ENCODE peak calls at places on chromosomes 5 and 9, in five cellular contexts. One of them, this sample, is unnamed.

GRCh38 chr5:144203750-144204596 is 33.3 kb downstream of the KCTD16 start:
- DNase-seq in HFF-Myc: peak
- DNase-seq in brain microvascular endothelial cell: peak
- DNase-seq in IMR-90: peak
- DNase-seq in K562: peak
- DNase-seq in this sample: no peak

GRCh38 chr5:41404757-41405156 is 105.6 kb downstream of the PLCXD3 start:
- DNase-seq in IMR-90: no peak
- DNase-seq in brain microvascular endothelial cell: no peak
- DNase-seq in HFF-Myc: no peak
- DNase-seq in K562: no peak
- DNase-seq in this sample: no peak

GRCh38 chr5:14932902-14933475 is 61.4 kb upstream of the ANKH start:
- DNase-seq in IMR-90: peak
- DNase-seq in K562: no peak
- DNase-seq in brain microvascular endothelial cell: no peak
- DNase-seq in HFF-Myc: no peak
- DNase-seq in this sample: no peak

GRCh38 chr9:2362170-2362569 is 259.4 kb upstream of the VLDLR start:
- DNase-seq in brain microvascular endothelial cell: no peak
- DNase-seq in HFF-Myc: no peak
- DNase-seq in K562: no peak
- DNase-seq in IMR-90: no peak
- DNase-seq in this sample: no peak

GRCh38 chr5:14298126-14298847 is 155.1 kb downstream of the TRIO start:
- DNase-seq in K562: no peak
- DNase-seq in HFF-Myc: no peak
- DNase-seq in IMR-90: peak
- DNase-seq in brain microvascular endothelial cell: no peak
- DNase-seq in this sample: no peak

GRCh38 chr5:77486344-77486962 is 5.7 kb downstream of the WDR41 start:
- DNase-seq in K562: no peak
- DNase-seq in IMR-90: no peak
- DNase-seq in brain microvascular endothelial cell: no peak
- DNase-seq in HFF-Myc: no peak
- DNase-seq in this sample: no peak

GRCh38 chr5:169979871-169980270 is 424 bp downstream of the INSYN2B start:
- DNase-seq in IMR-90: peak
- DNase-seq in HFF-Myc: no peak
- DNase-seq in K562: no peak
- DNase-seq in brain microvascular endothelial cell: no peak
- DNase-seq in this sample: no peak

GRCh38 chr5:76041863-76042262 is 41.3 kb upstream of the SV2C start:
- DNase-seq in K562: no peak
- DNase-seq in IMR-90: no peak
- DNase-seq in brain microvascular endothelial cell: no peak
- DNase-seq in HFF-Myc: no peak
- DNase-seq in this sample: no peak

GRCh38 chr5:33398501-33398900 is 42.3 kb upstream of the TARS1 start:
- DNase-seq in K562: no peak
- DNase-seq in IMR-90: peak
- DNase-seq in brain microvascular endothelial cell: no peak
- DNase-seq in HFF-Myc: no peak
- DNase-seq in this sample: no peak

GRCh38 chr5:1314564-1314982 is 19.7 kb upstream of the TERT start:
- DNase-seq in IMR-90: no peak
- DNase-seq in brain microvascular endothelial cell: no peak
- DNase-seq in K562: no peak
- DNase-seq in HFF-Myc: no peak
- DNase-seq in this sample: no peak

GRCh38 chr9:131017067-131017466 is 8.1 kb downstream of the LAMC3 start:
- DNase-seq in IMR-90: no peak
- DNase-seq in K562: peak
- DNase-seq in brain microvascular endothelial cell: no peak
- DNase-seq in HFF-Myc: no peak
- DNase-seq in this sample: no peak

GRCh38 chr5:159135896-159136531 is 36.3 kb upstream of the EBF1 start:
- DNase-seq in IMR-90: peak
- DNase-seq in HFF-Myc: peak
- DNase-seq in brain microvascular endothelial cell: peak
- DNase-seq in K562: no peak
- DNase-seq in this sample: no peak

GRCh38 chr5:91006708-91007107 is 376.4 kb downstream of the ARRDC3 start:
- DNase-seq in IMR-90: no peak
- DNase-seq in HFF-Myc: no peak
- DNase-seq in brain microvascular endothelial cell: no peak
- DNase-seq in K562: no peak
- DNase-seq in this sample: no peak

GRCh38 chr9:19967567-19968459 is 179.0 kb upstream of the SLC24A2 start:
- DNase-seq in brain microvascular endothelial cell: no peak
- DNase-seq in HFF-Myc: no peak
- DNase-seq in IMR-90: no peak
- DNase-seq in K562: no peak
- DNase-seq in this sample: no peak

GRCh38 chr5:10564838-10565784 is 1.2 kb downstream of the ANKRD33B start:
- DNase-seq in K562: peak
- DNase-seq in brain microvascular endothelial cell: no peak
- DNase-seq in HFF-Myc: no peak
- DNase-seq in IMR-90: no peak
- DNase-seq in this sample: no peak

GRCh38 chr9:114825126-114825525 is 19.3 kb upstream of the TNFSF15 start:
- DNase-seq in brain microvascular endothelial cell: no peak
- DNase-seq in HFF-Myc: no peak
- DNase-seq in IMR-90: no peak
- DNase-seq in K562: no peak
- DNase-seq in this sample: no peak

GRCh38 chr5:31481531-31481930 is 50.4 kb downstream of the DROSHA start:
- DNase-seq in IMR-90: peak
- DNase-seq in HFF-Myc: no peak
- DNase-seq in K562: no peak
- DNase-seq in brain microvascular endothelial cell: no peak
- DNase-seq in this sample: no peak

GRCh38 chr9:12516031-12516430 is 177.2 kb upstream of the TYRP1 start:
- DNase-seq in HFF-Myc: no peak
- DNase-seq in brain microvascular endothelial cell: no peak
- DNase-seq in K562: no peak
- DNase-seq in IMR-90: no peak
- DNase-seq in this sample: no peak

GRCh38 chr5:150122158-150122510 is 33.5 kb downstream of the PDGFRB start:
- DNase-seq in brain microvascular endothelial cell: no peak
- DNase-seq in K562: peak
- DNase-seq in IMR-90: no peak
- DNase-seq in HFF-Myc: no peak
- DNase-seq in this sample: no peak

GRCh38 chr9:130987738-130988399 is 21.1 kb upstream of the LAMC3 start:
- DNase-seq in HFF-Myc: no peak
- DNase-seq in brain microvascular endothelial cell: no peak
- DNase-seq in K562: peak
- DNase-seq in IMR-90: no peak
- DNase-seq in this sample: no peak

GRCh38 chr9:127886401-127886972 is 9.0 kb upstream of the AK1 start:
- DNase-seq in brain microvascular endothelial cell: no peak
- DNase-seq in IMR-90: no peak
- DNase-seq in HFF-Myc: no peak
- DNase-seq in K562: peak
- DNase-seq in this sample: no peak

GRCh38 chr9:131923132-131923671 is 156.5 kb downstream of the MED27 start:
- DNase-seq in IMR-90: no peak
- DNase-seq in brain microvascular endothelial cell: no peak
- DNase-seq in K562: no peak
- DNase-seq in HFF-Myc: no peak
- DNase-seq in this sample: no peak

GRCh38 chr5:5381259-5382006 is 41.0 kb upstream of the ICE1 start:
- DNase-seq in HFF-Myc: no peak
- DNase-seq in brain microvascular endothelial cell: no peak
- DNase-seq in K562: no peak
- DNase-seq in IMR-90: no peak
- DNase-seq in this sample: no peak

GRCh38 chr9:100579665-100580064 is 1.8 kb downstream of the CAVIN4 start:
- DNase-seq in K562: no peak
- DNase-seq in HFF-Myc: no peak
- DNase-seq in brain microvascular endothelial cell: peak
- DNase-seq in IMR-90: peak
- DNase-seq in this sample: no peak

DNA sequence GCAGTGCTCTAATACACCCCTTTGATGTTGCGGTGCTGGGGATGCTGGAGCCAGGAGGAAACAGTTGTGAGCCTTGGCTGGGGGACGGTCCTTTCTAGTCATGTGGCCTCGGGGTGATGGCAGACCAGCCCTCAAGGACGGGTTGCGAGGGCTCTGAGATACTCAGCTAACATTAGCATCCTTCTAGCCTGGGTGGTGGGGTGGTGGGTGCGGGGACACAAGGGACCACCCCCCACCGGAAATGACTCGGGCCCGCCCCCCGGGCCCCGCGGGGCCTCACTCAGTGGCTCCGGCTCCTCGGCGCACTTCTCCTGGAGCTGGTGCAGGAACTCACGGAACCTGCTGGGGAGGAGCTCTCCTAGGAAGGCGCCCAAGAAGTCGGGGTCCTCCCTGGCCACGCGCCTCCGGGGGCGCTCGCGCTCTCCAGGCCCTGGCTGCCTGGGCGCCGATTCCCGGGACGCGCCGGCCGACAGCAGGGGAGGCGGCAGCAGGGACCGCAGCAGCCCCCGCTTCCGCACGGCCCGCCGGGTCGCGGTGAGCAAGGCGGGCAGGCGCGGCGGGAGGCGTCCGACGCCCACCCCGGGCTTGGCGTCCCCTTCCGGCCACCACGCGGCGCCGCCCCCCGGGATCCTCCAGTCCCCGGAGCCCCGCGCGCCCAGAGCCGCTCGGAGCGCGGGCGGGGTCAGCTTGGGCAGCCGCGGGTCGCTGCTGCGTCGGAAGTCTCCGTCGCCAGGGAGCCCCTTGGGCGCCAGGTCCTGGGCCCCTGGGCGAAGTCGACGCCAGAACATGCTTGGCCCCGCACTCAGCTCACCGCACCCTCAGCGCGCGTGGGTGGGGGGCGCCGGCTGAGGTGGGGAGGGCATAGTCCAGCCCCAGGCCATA is 873 bp downstream of the C9orf50 start:
- DNase-seq in brain microvascular endothelial cell: no peak
- DNase-seq in IMR-90: peak
- DNase-seq in K562: peak
- DNase-seq in HFF-Myc: no peak
- DNase-seq in this sample: no peak
- TF ChIP-seq CTCF in brain microvascular endothelial cell: peak
- TF ChIP-seq CTCF in IMR-90: peak
- TF ChIP-seq CTCF in K562: peak
- TF ChIP-seq CTCF in HFF-Myc: peak
- TF ChIP-seq CTCF in this sample: no peak

DNA sequence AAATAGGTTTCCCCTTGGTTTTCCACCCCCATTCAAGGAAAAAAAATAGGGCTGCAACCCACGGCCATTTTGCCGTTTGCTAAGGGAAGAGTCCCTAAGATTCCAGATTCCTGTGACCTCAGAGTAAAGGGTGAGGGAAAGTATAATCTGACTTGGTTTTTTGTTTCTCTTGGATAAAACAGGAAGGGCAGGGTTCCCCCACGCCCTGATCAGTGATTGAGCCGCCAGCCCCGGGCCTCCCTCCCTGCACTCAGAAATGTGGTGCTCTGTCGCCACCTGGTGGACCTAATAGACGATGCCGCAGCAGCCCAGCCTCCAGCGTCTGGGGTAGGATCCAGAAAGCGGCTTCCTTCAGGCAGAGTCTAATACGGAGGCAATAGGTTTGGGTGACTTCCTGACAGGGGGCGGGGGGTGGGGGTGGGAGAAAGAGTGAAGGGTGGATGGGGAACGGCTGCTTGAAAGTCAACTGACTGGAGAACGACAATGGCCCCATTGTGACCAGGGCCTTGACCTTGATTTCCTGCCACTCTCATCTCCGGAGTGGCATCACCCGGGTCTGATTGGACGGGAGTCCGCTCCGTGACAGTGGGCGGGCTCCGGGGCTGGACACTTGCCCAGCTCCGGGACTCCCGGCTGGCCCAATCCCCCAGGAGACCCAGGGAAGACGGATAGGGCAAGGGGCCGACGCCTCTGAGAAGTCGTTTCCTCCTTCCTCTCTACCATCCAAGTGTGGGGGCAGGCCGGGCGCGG is 17.8 kb upstream of the CYSTM1 start:
- DNase-seq in K562: peak
- DNase-seq in brain microvascular endothelial cell: peak
- DNase-seq in IMR-90: peak
- DNase-seq in HFF-Myc: peak
- DNase-seq in this sample: peak
- H3K4me3 ChIP-seq in K562: no peak
- H3K4me3 ChIP-seq in brain microvascular endothelial cell: peak
- H3K4me3 ChIP-seq in IMR-90: peak
- H3K4me3 ChIP-seq in HFF-Myc: peak
- H3K4me3 ChIP-seq in this sample: no peak

GRCh38 chr5:112529525-112529924 is 110.4 kb upstream of the EPB41L4A start:
- DNase-seq in brain microvascular endothelial cell: no peak
- DNase-seq in IMR-90: no peak
- DNase-seq in K562: peak
- DNase-seq in HFF-Myc: no peak
- DNase-seq in this sample: no peak
- TF ChIP-seq CTCF in brain microvascular endothelial cell: peak
- TF ChIP-seq CTCF in IMR-90: peak
- TF ChIP-seq CTCF in K562: peak
- TF ChIP-seq CTCF in HFF-Myc: no peak
- TF ChIP-seq CTCF in this sample: no peak

DNA sequence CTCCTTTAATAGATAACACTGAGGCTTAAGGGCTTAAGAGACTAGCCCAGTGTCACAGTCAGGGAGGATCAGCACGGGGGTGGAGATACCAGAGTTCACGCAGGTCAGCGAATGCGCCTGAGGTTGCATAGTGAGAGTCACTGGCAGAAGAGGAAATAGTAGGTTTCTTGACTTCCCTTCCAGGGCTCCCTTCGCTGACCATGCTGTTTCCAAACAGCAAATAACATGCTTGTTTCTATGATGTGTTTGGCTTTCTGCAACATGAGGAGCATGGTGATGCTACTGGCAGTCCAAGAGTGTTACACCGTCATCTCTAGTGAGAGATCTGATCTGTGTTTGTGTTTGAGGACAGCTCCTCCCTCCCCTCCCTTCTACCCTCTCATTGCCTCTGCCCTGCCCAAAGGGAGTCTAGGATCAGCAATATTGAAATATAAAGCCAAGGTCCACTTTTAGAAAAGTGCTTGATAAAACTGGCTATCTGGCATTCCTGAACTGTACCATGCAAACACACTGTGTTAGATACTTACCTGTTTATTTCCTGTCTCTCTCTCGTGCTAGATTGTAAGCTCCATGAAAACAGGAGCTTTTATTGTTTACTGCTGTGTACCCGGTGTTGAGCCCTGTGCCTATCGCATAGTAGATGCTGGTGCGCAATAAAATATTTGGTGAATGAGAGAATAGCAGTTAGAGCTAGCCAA is 12.3 kb downstream of the TLE4 start:
- DNase-seq in brain microvascular endothelial cell: no peak
- DNase-seq in HFF-Myc: no peak
- DNase-seq in K562: no peak
- DNase-seq in IMR-90: no peak
- DNase-seq in this sample: no peak
- H3K4me3 ChIP-seq in brain microvascular endothelial cell: no peak
- H3K4me3 ChIP-seq in HFF-Myc: no peak
- H3K4me3 ChIP-seq in K562: no peak
- H3K4me3 ChIP-seq in IMR-90: no peak
- H3K4me3 ChIP-seq in this sample: no peak